ENCODE peak calls at places on chromosomes 16 and 17, in nine cellular contexts. One of them, this sample, is unnamed.

GRCh38 chr16:2817496-2818277 is 650 bp downstream of the PRSS21 start:
- DNase-seq in hepatocyte: no peak
- DNase-seq in A549: no peak
- DNase-seq in PC-9: no peak
- DNase-seq in fibroblast of lung: no peak
- DNase-seq in sigmoid colon: peak
- DNase-seq in CD8-positive, alpha-beta T cell: no peak
- DNase-seq in left ventricle myocardium inferior: no peak
- DNase-seq in AG04450: no peak
- DNase-seq in this sample: no peak

GRCh38 chr17:49952912-49953497 is 16.0 kb upstream of the DLX4 start:
- DNase-seq in hepatocyte: no peak
- DNase-seq in A549: no peak
- DNase-seq in PC-9: no peak
- DNase-seq in fibroblast of lung: peak
- DNase-seq in sigmoid colon: no peak
- DNase-seq in CD8-positive, alpha-beta T cell: no peak
- DNase-seq in left ventricle myocardium inferior: no peak
- DNase-seq in AG04450: no peak
- DNase-seq in this sample: no peak

GRCh38 chr16:9060225-9060624 is 31.2 kb upstream of the HAPSTR1 start:
- DNase-seq in hepatocyte: no peak
- DNase-seq in A549: no peak
- DNase-seq in PC-9: no peak
- DNase-seq in fibroblast of lung: no peak
- DNase-seq in sigmoid colon: no peak
- DNase-seq in CD8-positive, alpha-beta T cell: no peak
- DNase-seq in left ventricle myocardium inferior: no peak
- DNase-seq in AG04450: no peak
- DNase-seq in this sample: no peak

GRCh38 chr16:21645261-21645721 is 7.1 kb downstream of the IGSF6 start:
- DNase-seq in hepatocyte: no peak
- DNase-seq in A549: no peak
- DNase-seq in PC-9: no peak
- DNase-seq in fibroblast of lung: no peak
- DNase-seq in sigmoid colon: no peak
- DNase-seq in CD8-positive, alpha-beta T cell: peak
- DNase-seq in left ventricle myocardium inferior: no peak
- DNase-seq in AG04450: no peak
- DNase-seq in this sample: no peak

GRCh38 chr16:72400257-72401078 is 228.5 kb upstream of the PMFBP1 start:
- DNase-seq in hepatocyte: peak
- DNase-seq in A549: peak
- DNase-seq in PC-9: peak
- DNase-seq in fibroblast of lung: peak
- DNase-seq in sigmoid colon: no peak
- DNase-seq in CD8-positive, alpha-beta T cell: peak
- DNase-seq in left ventricle myocardium inferior: no peak
- DNase-seq in AG04450: peak
- DNase-seq in this sample: peak

GRCh38 chr16:82281544-82281943 is 111.5 kb upstream of the MPHOSPH6 start:
- DNase-seq in hepatocyte: no peak
- DNase-seq in A549: no peak
- DNase-seq in PC-9: no peak
- DNase-seq in fibroblast of lung: peak
- DNase-seq in sigmoid colon: no peak
- DNase-seq in CD8-positive, alpha-beta T cell: no peak
- DNase-seq in left ventricle myocardium inferior: no peak
- DNase-seq in AG04450: no peak
- DNase-seq in this sample: no peak

GRCh38 chr16:48446534-48446920 is 61.3 kb upstream of the SIAH1 start:
- DNase-seq in hepatocyte: no peak
- DNase-seq in A549: no peak
- DNase-seq in PC-9: no peak
- DNase-seq in fibroblast of lung: no peak
- DNase-seq in sigmoid colon: peak
- DNase-seq in CD8-positive, alpha-beta T cell: no peak
- DNase-seq in left ventricle myocardium inferior: no peak
- DNase-seq in AG04450: no peak
- DNase-seq in this sample: no peak

GRCh38 chr17:49777577-49777976 is 10.9 kb upstream of the KAT7 start:
- DNase-seq in hepatocyte: no peak
- DNase-seq in A549: no peak
- DNase-seq in PC-9: no peak
- DNase-seq in fibroblast of lung: no peak
- DNase-seq in sigmoid colon: no peak
- DNase-seq in CD8-positive, alpha-beta T cell: no peak
- DNase-seq in left ventricle myocardium inferior: no peak
- DNase-seq in AG04450: no peak
- DNase-seq in this sample: no peak

GRCh38 chr17:2485543-2485942 is 26.1 kb downstream of the METTL16 start:
- DNase-seq in hepatocyte: no peak
- DNase-seq in A549: peak
- DNase-seq in PC-9: peak
- DNase-seq in fibroblast of lung: no peak
- DNase-seq in sigmoid colon: no peak
- DNase-seq in CD8-positive, alpha-beta T cell: no peak
- DNase-seq in left ventricle myocardium inferior: no peak
- DNase-seq in AG04450: no peak
- DNase-seq in this sample: peak

GRCh38 chr16:86994651-86995171 is 322.5 kb downstream of the C16orf95 start:
- DNase-seq in hepatocyte: peak
- DNase-seq in A549: peak
- DNase-seq in PC-9: no peak
- DNase-seq in fibroblast of lung: peak
- DNase-seq in sigmoid colon: peak
- DNase-seq in CD8-positive, alpha-beta T cell: no peak
- DNase-seq in left ventricle myocardium inferior: peak
- DNase-seq in AG04450: peak
- DNase-seq in this sample: peak

GRCh38 chr16:23863511-23864422 is 28.0 kb downstream of the PRKCB start:
- DNase-seq in hepatocyte: no peak
- DNase-seq in A549: no peak
- DNase-seq in PC-9: no peak
- DNase-seq in fibroblast of lung: no peak
- DNase-seq in sigmoid colon: no peak
- DNase-seq in CD8-positive, alpha-beta T cell: no peak
- DNase-seq in left ventricle myocardium inferior: no peak
- DNase-seq in AG04450: no peak
- DNase-seq in this sample: no peak

DNA sequence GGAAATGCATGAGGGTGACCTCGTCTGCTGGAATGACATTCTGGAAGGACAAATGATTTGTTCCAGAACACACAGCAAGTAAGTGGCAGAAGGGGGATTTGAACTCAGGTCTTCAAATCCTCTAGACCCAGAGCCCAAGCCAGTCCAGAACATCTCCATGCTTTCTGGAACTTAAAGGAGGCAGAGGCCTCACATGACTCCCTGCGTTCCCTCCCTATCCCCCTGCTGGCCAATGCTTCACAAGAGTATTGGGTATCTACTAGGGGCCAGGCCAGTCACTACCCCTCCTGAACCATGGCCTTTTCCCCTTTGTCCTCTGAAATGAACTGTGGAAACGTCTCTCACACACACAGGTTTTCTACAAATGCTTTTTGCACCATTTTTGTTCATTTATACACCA is 7.6 kb upstream of the BEAN1 start:
- DNase-seq in hepatocyte: no peak
- DNase-seq in A549: no peak
- DNase-seq in PC-9: no peak
- DNase-seq in fibroblast of lung: no peak
- DNase-seq in sigmoid colon: peak
- DNase-seq in CD8-positive, alpha-beta T cell: no peak
- DNase-seq in left ventricle myocardium inferior: no peak
- DNase-seq in AG04450: no peak
- DNase-seq in this sample: no peak
- TF ChIP-seq CTCF in hepatocyte: no peak
- TF ChIP-seq CTCF in A549: no peak
- TF ChIP-seq CTCF in PC-9: no peak
- TF ChIP-seq CTCF in fibroblast of lung: no peak
- TF ChIP-seq CTCF in sigmoid colon: no peak
- TF ChIP-seq CTCF in CD8-positive, alpha-beta T cell: no peak
- TF ChIP-seq CTCF in left ventricle myocardium inferior: no peak
- TF ChIP-seq CTCF in AG04450: peak
- TF ChIP-seq CTCF in this sample: no peak

GRCh38 chr16:66523861-66524354 is 26.0 kb downstream of the TK2 start:
- DNase-seq in hepatocyte: no peak
- DNase-seq in A549: no peak
- DNase-seq in PC-9: no peak
- DNase-seq in fibroblast of lung: no peak
- DNase-seq in sigmoid colon: no peak
- DNase-seq in CD8-positive, alpha-beta T cell: peak
- DNase-seq in left ventricle myocardium inferior: no peak
- DNase-seq in AG04450: no peak
- DNase-seq in this sample: no peak
- H3K27ac ChIP-seq in hepatocyte: no peak
- H3K27ac ChIP-seq in A549: no peak
- H3K27ac ChIP-seq in PC-9: no peak
- H3K27ac ChIP-seq in fibroblast of lung: no peak
- H3K27ac ChIP-seq in sigmoid colon: peak
- H3K27ac ChIP-seq in CD8-positive, alpha-beta T cell: peak
- H3K27ac ChIP-seq in left ventricle myocardium inferior: peak
- H3K27ac ChIP-seq in AG04450: no peak
- H3K27ac ChIP-seq in this sample: peak

GRCh38 chr16:88569614-88569984 is 604 bp upstream of the ZC3H18 start:
- DNase-seq in hepatocyte: peak
- DNase-seq in A549: no peak
- DNase-seq in PC-9: no peak
- DNase-seq in fibroblast of lung: peak
- DNase-seq in sigmoid colon: no peak
- DNase-seq in CD8-positive, alpha-beta T cell: no peak
- DNase-seq in left ventricle myocardium inferior: peak
- DNase-seq in AG04450: no peak
- DNase-seq in this sample: peak

GRCh38 chr16:88568710-88569613 is 1.2 kb upstream of the ZC3H18 start:
- DNase-seq in hepatocyte: no peak
- DNase-seq in A549: no peak
- DNase-seq in PC-9: no peak
- DNase-seq in fibroblast of lung: no peak
- DNase-seq in sigmoid colon: no peak
- DNase-seq in CD8-positive, alpha-beta T cell: no peak
- DNase-seq in left ventricle myocardium inferior: no peak
- DNase-seq in AG04450: no peak
- DNase-seq in this sample: no peak

GRCh38 chr16:88570691-88571092 is 489 bp downstream of the ZC3H18 start:
- DNase-seq in hepatocyte: peak
- DNase-seq in A549: no peak
- DNase-seq in PC-9: no peak
- DNase-seq in fibroblast of lung: peak
- DNase-seq in sigmoid colon: no peak
- DNase-seq in CD8-positive, alpha-beta T cell: peak
- DNase-seq in left ventricle myocardium inferior: no peak
- DNase-seq in AG04450: no peak
- DNase-seq in this sample: peak

GRCh38 chr16:88566158-88566557 is 4.0 kb upstream of the ZC3H18 start:
- DNase-seq in hepatocyte: no peak
- DNase-seq in A549: no peak
- DNase-seq in PC-9: no peak
- DNase-seq in fibroblast of lung: peak
- DNase-seq in sigmoid colon: no peak
- DNase-seq in CD8-positive, alpha-beta T cell: no peak
- DNase-seq in left ventricle myocardium inferior: no peak
- DNase-seq in AG04450: peak
- DNase-seq in this sample: no peak

DNA sequence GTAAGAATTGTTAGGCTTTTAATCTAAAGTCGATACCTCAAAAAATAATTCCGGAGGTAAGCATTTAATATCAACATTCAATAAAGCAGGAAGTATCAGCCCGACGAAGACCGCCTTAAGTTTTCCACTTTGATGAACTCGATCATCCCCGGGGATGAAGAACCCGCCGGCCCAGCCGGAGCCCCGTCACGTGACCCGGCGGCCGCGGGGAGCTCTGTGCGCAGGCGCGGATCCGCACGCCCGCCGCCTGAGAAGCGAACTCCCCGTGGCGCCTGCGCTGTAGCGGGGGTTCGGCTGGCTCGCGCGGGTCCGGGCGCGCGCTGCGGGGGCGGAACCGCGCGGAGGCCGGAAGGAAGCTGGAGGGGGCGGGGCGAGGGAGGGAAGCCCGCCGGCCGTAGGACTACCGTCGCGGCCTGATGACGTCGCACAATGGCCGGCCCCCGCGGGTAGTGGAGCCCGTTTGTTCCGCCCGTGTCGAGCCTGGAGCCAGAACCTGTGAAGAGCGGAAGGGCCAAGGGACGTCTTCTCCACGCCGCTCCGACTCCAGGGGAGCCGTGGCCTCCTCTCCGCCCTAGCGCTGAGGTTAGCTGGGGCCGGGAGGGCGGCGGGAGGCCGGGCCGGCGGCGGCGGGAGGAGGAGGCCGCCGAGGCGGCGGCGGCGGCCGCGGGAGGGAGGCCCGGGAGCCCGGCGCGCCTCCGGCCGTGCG is at the start of gene ZC3H18:
- DNase-seq in hepatocyte: peak
- DNase-seq in A549: peak
- DNase-seq in PC-9: peak
- DNase-seq in fibroblast of lung: peak
- DNase-seq in sigmoid colon: peak
- DNase-seq in CD8-positive, alpha-beta T cell: peak
- DNase-seq in left ventricle myocardium inferior: peak
- DNase-seq in AG04450: peak
- DNase-seq in this sample: peak
- TF ChIP-seq CTCF in hepatocyte: no peak
- TF ChIP-seq CTCF in A549: no peak
- TF ChIP-seq CTCF in PC-9: no peak
- TF ChIP-seq CTCF in fibroblast of lung: no peak
- TF ChIP-seq CTCF in sigmoid colon: no peak
- TF ChIP-seq CTCF in CD8-positive, alpha-beta T cell: no peak
- TF ChIP-seq CTCF in left ventricle myocardium inferior: no peak
- TF ChIP-seq CTCF in AG04450: no peak
- TF ChIP-seq CTCF in this sample: no peak

GRCh38 chr16:28110479-28110878 is 47.0 kb upstream of the GSG1L start:
- DNase-seq in hepatocyte: no peak
- DNase-seq in A549: no peak
- DNase-seq in PC-9: no peak
- DNase-seq in fibroblast of lung: no peak
- DNase-seq in sigmoid colon: no peak
- DNase-seq in CD8-positive, alpha-beta T cell: no peak
- DNase-seq in left ventricle myocardium inferior: no peak
- DNase-seq in AG04450: no peak
- DNase-seq in this sample: no peak

GRCh38 chr16:28112908-28113307 is 49.4 kb upstream of the GSG1L start:
- DNase-seq in hepatocyte: no peak
- DNase-seq in A549: no peak
- DNase-seq in PC-9: no peak
- DNase-seq in fibroblast of lung: no peak
- DNase-seq in sigmoid colon: no peak
- DNase-seq in CD8-positive, alpha-beta T cell: no peak
- DNase-seq in left ventricle myocardium inferior: no peak
- DNase-seq in AG04450: no peak
- DNase-seq in this sample: no peak

GRCh38 chr16:28110074-28110473 is 46.6 kb upstream of the GSG1L start:
- DNase-seq in hepatocyte: no peak
- DNase-seq in A549: no peak
- DNase-seq in PC-9: no peak
- DNase-seq in fibroblast of lung: no peak
- DNase-seq in sigmoid colon: no peak
- DNase-seq in CD8-positive, alpha-beta T cell: no peak
- DNase-seq in left ventricle myocardium inferior: no peak
- DNase-seq in AG04450: no peak
- DNase-seq in this sample: no peak

GRCh38 chr16:28108590-28109247 is 45.2 kb upstream of the GSG1L start:
- DNase-seq in hepatocyte: no peak
- DNase-seq in A549: no peak
- DNase-seq in PC-9: no peak
- DNase-seq in fibroblast of lung: no peak
- DNase-seq in sigmoid colon: no peak
- DNase-seq in CD8-positive, alpha-beta T cell: no peak
- DNase-seq in left ventricle myocardium inferior: no peak
- DNase-seq in AG04450: no peak
- DNase-seq in this sample: no peak

GRCh38 chr16:28110977-28111376 is 47.5 kb upstream of the GSG1L start:
- DNase-seq in hepatocyte: no peak
- DNase-seq in A549: no peak
- DNase-seq in PC-9: no peak
- DNase-seq in fibroblast of lung: no peak
- DNase-seq in sigmoid colon: no peak
- DNase-seq in CD8-positive, alpha-beta T cell: no peak
- DNase-seq in left ventricle myocardium inferior: no peak
- DNase-seq in AG04450: no peak
- DNase-seq in this sample: no peak
- H3K27ac ChIP-seq in hepatocyte: no peak
- H3K27ac ChIP-seq in A549: no peak
- H3K27ac ChIP-seq in PC-9: no peak
- H3K27ac ChIP-seq in fibroblast of lung: no peak
- H3K27ac ChIP-seq in sigmoid colon: no peak
- H3K27ac ChIP-seq in CD8-positive, alpha-beta T cell: no peak
- H3K27ac ChIP-seq in left ventricle myocardium inferior: no peak
- H3K27ac ChIP-seq in AG04450: no peak
- H3K27ac ChIP-seq in this sample: no peak